ENCODE peak calls at places on chromosomes 7 and 10, in seven cellular contexts. One of them, this sample, is unnamed.

GRCh38 chr7:141464551-141464950 is 86.7 kb upstream of the AGK start:
- DNase-seq in stomach: no peak
- DNase-seq in upper lobe of left lung: no peak
- DNase-seq in H9: no peak
- DNase-seq in brain microvascular endothelial cell: no peak
- DNase-seq in Panc1: no peak
- DNase-seq in endothelial cell: no peak
- DNase-seq in this sample: no peak

GRCh38 chr10:71278691-71279588 is 40.1 kb upstream of the SLC29A3 start:
- DNase-seq in stomach: no peak
- DNase-seq in upper lobe of left lung: no peak
- DNase-seq in H9: peak
- DNase-seq in brain microvascular endothelial cell: no peak
- DNase-seq in Panc1: no peak
- DNase-seq in endothelial cell: no peak
- DNase-seq in this sample: no peak

GRCh38 chr10:84540617-84541288 is 212.4 kb downstream of the CCSER2 start:
- DNase-seq in stomach: peak
- DNase-seq in upper lobe of left lung: peak
- DNase-seq in H9: peak
- DNase-seq in brain microvascular endothelial cell: peak
- DNase-seq in Panc1: no peak
- DNase-seq in endothelial cell: peak
- DNase-seq in this sample: no peak

GRCh38 chr10:75195035-75195763 is 15.4 kb upstream of the VDAC2 start:
- DNase-seq in stomach: no peak
- DNase-seq in upper lobe of left lung: no peak
- DNase-seq in H9: no peak
- DNase-seq in brain microvascular endothelial cell: no peak
- DNase-seq in Panc1: no peak
- DNase-seq in endothelial cell: no peak
- DNase-seq in this sample: no peak

GRCh38 chr7:94190599-94191061 is 186.5 kb upstream of the BET1 start:
- DNase-seq in stomach: no peak
- DNase-seq in upper lobe of left lung: peak
- DNase-seq in H9: no peak
- DNase-seq in brain microvascular endothelial cell: peak
- DNase-seq in Panc1: no peak
- DNase-seq in endothelial cell: no peak
- DNase-seq in this sample: no peak

GRCh38 chr7:43646603-43647313 is 63.9 kb downstream of the STK17A start:
- DNase-seq in stomach: no peak
- DNase-seq in upper lobe of left lung: no peak
- DNase-seq in H9: no peak
- DNase-seq in brain microvascular endothelial cell: peak
- DNase-seq in Panc1: no peak
- DNase-seq in endothelial cell: no peak
- DNase-seq in this sample: no peak

GRCh38 chr7:38311329-38311937 is 38.0 kb upstream of the TARP start:
- DNase-seq in stomach: no peak
- DNase-seq in upper lobe of left lung: peak
- DNase-seq in H9: no peak
- DNase-seq in brain microvascular endothelial cell: no peak
- DNase-seq in Panc1: no peak
- DNase-seq in endothelial cell: no peak
- DNase-seq in this sample: no peak

GRCh38 chr7:1651031-1651446 is 19.0 kb upstream of the ELFN1 start:
- DNase-seq in stomach: no peak
- DNase-seq in upper lobe of left lung: no peak
- DNase-seq in H9: no peak
- DNase-seq in brain microvascular endothelial cell: no peak
- DNase-seq in Panc1: no peak
- DNase-seq in endothelial cell: no peak
- DNase-seq in this sample: no peak

GRCh38 chr7:73669858-73670385 is 2.3 kb downstream of the VPS37D start:
- DNase-seq in stomach: no peak
- DNase-seq in upper lobe of left lung: no peak
- DNase-seq in H9: no peak
- DNase-seq in brain microvascular endothelial cell: no peak
- DNase-seq in Panc1: no peak
- DNase-seq in endothelial cell: no peak
- DNase-seq in this sample: no peak

GRCh38 chr10:90561666-90562065 is 296.2 kb downstream of the HTR7 start:
- DNase-seq in stomach: no peak
- DNase-seq in upper lobe of left lung: no peak
- DNase-seq in H9: no peak
- DNase-seq in brain microvascular endothelial cell: no peak
- DNase-seq in Panc1: no peak
- DNase-seq in endothelial cell: no peak
- DNase-seq in this sample: no peak

GRCh38 chr7:12210179-12211053 is 678 bp upstream of the TMEM106B start:
- DNase-seq in stomach: peak
- DNase-seq in upper lobe of left lung: peak
- DNase-seq in H9: no peak
- DNase-seq in brain microvascular endothelial cell: no peak
- DNase-seq in Panc1: no peak
- DNase-seq in endothelial cell: no peak
- DNase-seq in this sample: no peak

GRCh38 chr7:131633342-131633843 is 77.0 kb upstream of the PODXL start:
- DNase-seq in stomach: no peak
- DNase-seq in upper lobe of left lung: no peak
- DNase-seq in H9: no peak
- DNase-seq in brain microvascular endothelial cell: peak
- DNase-seq in Panc1: no peak
- DNase-seq in endothelial cell: no peak
- DNase-seq in this sample: no peak

GRCh38 chr10:72847681-72848080 is 45.9 kb upstream of the OIT3 start:
- DNase-seq in stomach: no peak
- DNase-seq in upper lobe of left lung: no peak
- DNase-seq in H9: no peak
- DNase-seq in brain microvascular endothelial cell: peak
- DNase-seq in Panc1: no peak
- DNase-seq in endothelial cell: no peak
- DNase-seq in this sample: no peak

GRCh38 chr10:108861181-108861754 is 1062.0 kb downstream of the XPNPEP1 start:
- DNase-seq in stomach: no peak
- DNase-seq in upper lobe of left lung: no peak
- DNase-seq in H9: no peak
- DNase-seq in brain microvascular endothelial cell: no peak
- DNase-seq in Panc1: no peak
- DNase-seq in endothelial cell: no peak
- DNase-seq in this sample: no peak

GRCh38 chr7:118104812-118105441 is 79.0 kb upstream of the LSM8 start:
- DNase-seq in stomach: no peak
- DNase-seq in upper lobe of left lung: no peak
- DNase-seq in H9: no peak
- DNase-seq in brain microvascular endothelial cell: no peak
- DNase-seq in Panc1: no peak
- DNase-seq in endothelial cell: no peak
- DNase-seq in this sample: no peak

GRCh38 chr10:80459047-80459865 is 5.1 kb downstream of the TSPAN14 start:
- DNase-seq in stomach: peak
- DNase-seq in upper lobe of left lung: peak
- DNase-seq in H9: peak
- DNase-seq in brain microvascular endothelial cell: no peak
- DNase-seq in Panc1: no peak
- DNase-seq in endothelial cell: no peak
- DNase-seq in this sample: no peak

GRCh38 chr7:31500656-31501055 is 13.2 kb upstream of the ITPRID1 start:
- DNase-seq in stomach: no peak
- DNase-seq in upper lobe of left lung: no peak
- DNase-seq in H9: no peak
- DNase-seq in brain microvascular endothelial cell: no peak
- DNase-seq in Panc1: no peak
- DNase-seq in endothelial cell: no peak
- DNase-seq in this sample: no peak

GRCh38 chr7:74343281-74344127 is 54.3 kb downstream of the CLIP2 start:
- DNase-seq in stomach: no peak
- DNase-seq in upper lobe of left lung: no peak
- DNase-seq in H9: no peak
- DNase-seq in brain microvascular endothelial cell: peak
- DNase-seq in Panc1: peak
- DNase-seq in endothelial cell: no peak
- DNase-seq in this sample: no peak

GRCh38 chr10:105837951-105838350 is 1196.9 kb downstream of the SORCS3 start:
- DNase-seq in stomach: no peak
- DNase-seq in upper lobe of left lung: no peak
- DNase-seq in H9: no peak
- DNase-seq in brain microvascular endothelial cell: no peak
- DNase-seq in Panc1: no peak
- DNase-seq in endothelial cell: no peak
- DNase-seq in this sample: no peak

DNA sequence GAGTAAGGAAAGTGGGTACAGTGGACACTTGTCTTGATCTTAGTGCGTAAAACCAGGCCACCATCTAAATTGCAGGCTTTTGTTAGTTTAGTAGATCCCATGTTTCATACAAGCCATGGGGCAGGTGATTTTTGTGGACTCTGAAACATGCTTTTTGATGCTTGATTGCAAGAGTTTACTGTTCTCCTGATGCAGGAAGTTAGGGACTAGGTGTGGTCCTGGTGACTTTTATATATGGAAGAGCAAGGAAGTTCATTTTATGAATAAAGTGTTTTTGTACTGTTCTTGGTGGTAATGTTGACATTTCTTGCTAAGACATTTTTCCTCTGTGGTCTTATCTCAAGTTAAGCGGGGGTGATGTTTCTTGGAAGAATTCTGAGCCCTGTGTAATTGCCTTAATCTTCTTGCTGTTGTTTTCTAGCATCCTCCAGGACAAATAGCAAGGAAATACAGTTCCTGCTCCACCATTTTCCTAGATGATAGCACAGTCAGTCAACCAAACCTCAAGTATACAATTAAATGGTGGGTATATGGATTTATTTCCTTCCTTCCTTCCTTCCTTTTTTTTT is 89.0 kb upstream of the GJD4 start:
- DNase-seq in stomach: no peak
- DNase-seq in upper lobe of left lung: no peak
- DNase-seq in H9: no peak
- DNase-seq in brain microvascular endothelial cell: no peak
- DNase-seq in Panc1: no peak
- DNase-seq in endothelial cell: no peak
- DNase-seq in this sample: no peak
- TF ChIP-seq CTCF in stomach: no peak
- TF ChIP-seq CTCF in upper lobe of left lung: no peak
- TF ChIP-seq CTCF in H9: no peak
- TF ChIP-seq CTCF in brain microvascular endothelial cell: no peak
- TF ChIP-seq CTCF in Panc1: no peak
- TF ChIP-seq CTCF in endothelial cell: no peak
- TF ChIP-seq CTCF in this sample: no peak

DNA sequence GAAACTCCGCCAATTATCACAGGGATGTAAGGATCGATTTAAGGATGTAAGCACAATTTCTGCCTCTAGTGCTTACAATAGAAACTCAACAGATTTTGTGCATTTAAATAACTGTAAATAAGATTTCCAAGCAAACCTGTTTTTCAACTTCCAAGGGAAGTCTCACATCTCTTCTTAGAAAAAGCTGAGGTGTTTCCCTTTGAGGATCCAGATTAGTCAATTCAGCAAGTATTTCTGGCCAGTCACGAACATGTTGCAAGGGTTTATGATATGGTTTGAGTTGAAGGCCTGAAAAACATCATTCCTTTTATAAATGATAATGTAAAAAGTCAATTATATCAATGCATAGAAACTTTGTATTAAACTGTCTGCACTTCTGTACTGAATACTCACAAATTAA is 23.9 kb downstream of the KRIT1 start:
- DNase-seq in stomach: no peak
- DNase-seq in upper lobe of left lung: no peak
- DNase-seq in H9: no peak
- DNase-seq in brain microvascular endothelial cell: no peak
- DNase-seq in Panc1: no peak
- DNase-seq in endothelial cell: no peak
- DNase-seq in this sample: no peak
- TF ChIP-seq CTCF in stomach: no peak
- TF ChIP-seq CTCF in upper lobe of left lung: no peak
- TF ChIP-seq CTCF in H9: no peak
- TF ChIP-seq CTCF in brain microvascular endothelial cell: no peak
- TF ChIP-seq CTCF in Panc1: no peak
- TF ChIP-seq CTCF in endothelial cell: no peak
- TF ChIP-seq CTCF in this sample: no peak

GRCh38 chr7:36153571-36154097 is 580 bp downstream of the EEPD1 start:
- DNase-seq in stomach: no peak
- DNase-seq in upper lobe of left lung: peak
- DNase-seq in H9: no peak
- DNase-seq in brain microvascular endothelial cell: no peak
- DNase-seq in Panc1: no peak
- DNase-seq in endothelial cell: no peak
- DNase-seq in this sample: peak

GRCh38 chr7:36158321-36158605 is 5.2 kb downstream of the EEPD1 start:
- DNase-seq in stomach: no peak
- DNase-seq in upper lobe of left lung: no peak
- DNase-seq in H9: no peak
- DNase-seq in brain microvascular endothelial cell: no peak
- DNase-seq in Panc1: no peak
- DNase-seq in endothelial cell: no peak
- DNase-seq in this sample: no peak

GRCh38 chr7:36157506-36158320 is 4.7 kb downstream of the EEPD1 start:
- DNase-seq in stomach: no peak
- DNase-seq in upper lobe of left lung: no peak
- DNase-seq in H9: no peak
- DNase-seq in brain microvascular endothelial cell: no peak
- DNase-seq in Panc1: peak
- DNase-seq in endothelial cell: no peak
- DNase-seq in this sample: no peak

GRCh38 chr7:36154255-36155212 is 1.5 kb downstream of the EEPD1 start:
- DNase-seq in stomach: no peak
- DNase-seq in upper lobe of left lung: no peak
- DNase-seq in H9: no peak
- DNase-seq in brain microvascular endothelial cell: no peak
- DNase-seq in Panc1: no peak
- DNase-seq in endothelial cell: no peak
- DNase-seq in this sample: no peak

DNA sequence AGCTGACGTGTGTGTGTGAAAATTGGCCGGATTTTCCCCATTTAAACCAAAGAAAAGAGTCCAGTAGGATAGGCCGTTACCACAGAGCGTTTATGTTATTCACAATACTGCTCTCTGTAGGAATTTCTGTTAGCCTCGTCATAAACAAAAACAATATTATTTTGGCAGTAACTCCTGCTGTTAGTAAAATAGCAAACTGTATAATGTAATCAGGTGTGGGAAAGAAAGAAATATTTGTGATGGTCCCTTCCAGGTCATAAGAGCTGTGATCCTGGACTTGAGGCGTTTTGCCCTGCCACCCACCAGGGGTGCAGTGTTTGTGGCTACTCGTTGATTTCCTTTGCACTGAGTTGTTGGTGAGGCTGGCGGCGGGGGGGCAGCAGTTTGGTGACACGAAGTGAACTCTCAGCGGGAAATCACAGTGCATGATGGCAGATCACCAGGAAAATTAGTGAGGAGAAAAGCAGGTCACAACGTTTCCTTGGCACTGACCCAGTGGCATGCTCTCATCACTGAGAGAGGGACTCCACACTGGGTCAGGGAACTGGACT is 2.8 kb downstream of the EEPD1 start:
- DNase-seq in stomach: peak
- DNase-seq in upper lobe of left lung: no peak
- DNase-seq in H9: no peak
- DNase-seq in brain microvascular endothelial cell: no peak
- DNase-seq in Panc1: no peak
- DNase-seq in endothelial cell: peak
- DNase-seq in this sample: no peak
- TF ChIP-seq CTCF in stomach: no peak
- TF ChIP-seq CTCF in upper lobe of left lung: no peak
- TF ChIP-seq CTCF in H9: no peak
- TF ChIP-seq CTCF in brain microvascular endothelial cell: peak
- TF ChIP-seq CTCF in Panc1: peak
- TF ChIP-seq CTCF in endothelial cell: no peak
- TF ChIP-seq CTCF in this sample: no peak

GRCh38 chr10:121112618-121113384 is 261.6 kb downstream of the WDR11 start:
- DNase-seq in stomach: no peak
- DNase-seq in upper lobe of left lung: no peak
- DNase-seq in H9: peak
- DNase-seq in brain microvascular endothelial cell: no peak
- DNase-seq in Panc1: no peak
- DNase-seq in endothelial cell: no peak
- DNase-seq in this sample: no peak
- TF ChIP-seq CTCF in stomach: no peak
- TF ChIP-seq CTCF in upper lobe of left lung: no peak
- TF ChIP-seq CTCF in H9: no peak
- TF ChIP-seq CTCF in brain microvascular endothelial cell: no peak
- TF ChIP-seq CTCF in Panc1: no peak
- TF ChIP-seq CTCF in endothelial cell: no peak
- TF ChIP-seq CTCF in this sample: peak

This sample was measured in mesothelial cell of epicardium.